ENCODE peak calls at places on chromosomes 1 and 21, in six cellular contexts. One of them, this sample, is unnamed.

GRCh38 chr1:94994805-94995204 is 67.9 kb upstream of the CNN3 start:
- DNase-seq in SK-N-SH: no peak
- DNase-seq in transverse colon: no peak
- DNase-seq in K562: no peak
- DNase-seq in GM23338: no peak
- DNase-seq in prostate gland: no peak
- DNase-seq in this sample: no peak

GRCh38 chr1:39969048-39969447 is 14.1 kb downstream of the MFSD2A start:
- DNase-seq in prostate gland: no peak
- DNase-seq in SK-N-SH: no peak
- DNase-seq in K562: no peak
- DNase-seq in GM23338: no peak
- DNase-seq in transverse colon: no peak
- DNase-seq in this sample: no peak

GRCh38 chr1:209704584-209704983 is at the start of gene HSD11B1:
- DNase-seq in K562: no peak
- DNase-seq in prostate gland: no peak
- DNase-seq in transverse colon: peak; percentile 57
- DNase-seq in SK-N-SH: no peak
- DNase-seq in GM23338: no peak
- DNase-seq in this sample: peak; percentile 65

GRCh38 chr1:32933742-32934322 is 30.8 kb downstream of the RNF19B start:
- DNase-seq in K562: no peak
- DNase-seq in GM23338: peak; percentile 38
- DNase-seq in prostate gland: peak; percentile 65
- DNase-seq in SK-N-SH: peak; percentile 79
- DNase-seq in transverse colon: peak; percentile 77
- DNase-seq in this sample: peak; percentile 29

GRCh38 chr1:39431927-39432326 is 59.5 kb upstream of the BMP8A start:
- DNase-seq in prostate gland: no peak
- DNase-seq in transverse colon: no peak
- DNase-seq in K562: no peak
- DNase-seq in SK-N-SH: no peak
- DNase-seq in GM23338: no peak
- DNase-seq in this sample: no peak

GRCh38 chr1:107277022-107277421 is 136.2 kb downstream of the NTNG1 start:
- DNase-seq in prostate gland: peak; percentile 5
- DNase-seq in K562: no peak
- DNase-seq in SK-N-SH: peak; percentile 23
- DNase-seq in GM23338: peak; percentile 85
- DNase-seq in transverse colon: peak; percentile 46
- DNase-seq in this sample: no peak

GRCh38 chr1:196376648-196377295 is 231.5 kb downstream of the KCNT2 start:
- DNase-seq in prostate gland: no peak
- DNase-seq in K562: no peak
- DNase-seq in transverse colon: no peak
- DNase-seq in SK-N-SH: no peak
- DNase-seq in GM23338: no peak
- DNase-seq in this sample: no peak

GRCh38 chr1:29708818-29709710 is 472.7 kb downstream of the PTPRU start:
- DNase-seq in transverse colon: no peak
- DNase-seq in prostate gland: peak; percentile 20
- DNase-seq in GM23338: peak; percentile 11
- DNase-seq in SK-N-SH: peak; percentile 87
- DNase-seq in K562: no peak
- DNase-seq in this sample: no peak

GRCh38 chr1:110524311-110525249 is 5.6 kb upstream of the KCNA10 start:
- DNase-seq in SK-N-SH: peak; percentile 80
- DNase-seq in K562: peak; percentile 87
- DNase-seq in transverse colon: peak; percentile 44
- DNase-seq in prostate gland: no peak
- DNase-seq in GM23338: peak; percentile 86
- DNase-seq in this sample: no peak

GRCh38 chr1:111733183-111733995 is 5.8 kb downstream of the INKA2 start:
- DNase-seq in transverse colon: peak; percentile 36
- DNase-seq in prostate gland: no peak
- DNase-seq in GM23338: no peak
- DNase-seq in K562: peak; percentile 48
- DNase-seq in SK-N-SH: no peak
- DNase-seq in this sample: no peak

GRCh38 chr1:92833840-92834239 is 2.0 kb downstream of the RPL5 start:
- DNase-seq in prostate gland: no peak
- DNase-seq in transverse colon: no peak
- DNase-seq in K562: no peak
- DNase-seq in GM23338: no peak
- DNase-seq in SK-N-SH: no peak
- DNase-seq in this sample: no peak
- H3K36me3 ChIP-seq in prostate gland: peaks cover 3% of the 10 kb centered on the region
- H3K36me3 ChIP-seq in transverse colon: peaks cover 21% of the 10 kb centered on the region
- H3K36me3 ChIP-seq in K562: peaks cover 67% of the 10 kb centered on the region
- H3K36me3 ChIP-seq in GM23338: peaks cover 63% of the 10 kb centered on the region
- H3K36me3 ChIP-seq in SK-N-SH: peaks cover 63% of the 10 kb centered on the region
- H3K36me3 ChIP-seq in this sample: no peaks in the 10 kb centered on the region

DNA sequence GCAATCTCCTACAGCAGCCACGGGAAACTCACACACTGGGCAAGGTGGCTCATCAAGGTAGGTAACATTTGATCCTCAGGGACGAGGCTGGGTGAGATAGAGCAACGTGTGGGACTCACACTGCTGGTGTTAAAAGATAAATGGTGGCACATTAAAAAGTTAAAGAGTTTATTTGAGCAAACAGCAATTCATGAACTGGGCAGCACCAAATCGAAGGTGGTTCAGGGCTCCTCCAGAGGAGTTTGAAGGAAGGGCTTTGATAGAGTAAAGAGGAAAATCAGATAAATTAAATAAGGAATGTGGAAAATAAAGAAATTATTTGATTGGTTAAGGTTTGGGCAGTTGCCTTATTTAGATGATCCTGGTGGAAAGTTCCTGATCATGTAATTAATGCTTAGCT is 23.6 kb upstream of the TMEM51 start:
- DNase-seq in GM23338: no peak
- DNase-seq in transverse colon: no peak
- DNase-seq in prostate gland: no peak
- DNase-seq in K562: no peak
- DNase-seq in SK-N-SH: no peak
- DNase-seq in this sample: no peak
- TF ChIP-seq POLR2AphosphoS5 in GM23338: no peak
- TF ChIP-seq POLR2AphosphoS5 in transverse colon: no peak
- TF ChIP-seq POLR2AphosphoS5 in prostate gland: no peak
- TF ChIP-seq POLR2AphosphoS5 in K562: no peak
- TF ChIP-seq POLR2AphosphoS5 in SK-N-SH: no peak
- TF ChIP-seq POLR2AphosphoS5 in this sample: no peak

DNA sequence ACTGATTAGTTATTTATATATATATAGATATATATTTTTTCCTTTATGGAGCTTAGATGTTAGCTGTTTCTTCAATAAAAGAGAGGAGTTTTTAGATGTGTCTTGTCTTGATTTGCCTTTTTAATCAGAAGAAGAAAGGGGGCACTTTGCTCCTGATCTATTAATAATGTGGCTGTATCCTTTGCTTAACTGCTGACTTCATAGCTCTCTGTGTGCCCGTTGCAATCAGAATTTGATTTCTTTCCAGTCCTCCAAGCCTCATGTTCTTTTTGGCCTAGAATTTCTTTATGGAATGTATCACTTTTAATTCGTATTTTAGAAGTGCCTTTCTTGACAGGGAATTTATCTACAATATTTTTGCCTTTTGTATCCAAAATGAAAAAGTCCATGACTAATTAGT is 85.3 kb downstream of the C1orf21 start:
- DNase-seq in prostate gland: no peak
- DNase-seq in K562: no peak
- DNase-seq in transverse colon: no peak
- DNase-seq in SK-N-SH: no peak
- DNase-seq in GM23338: no peak
- DNase-seq in this sample: no peak
- H3K36me3 ChIP-seq in prostate gland: no peaks in the 10 kb centered on the region
- H3K36me3 ChIP-seq in K562: no peaks in the 10 kb centered on the region
- H3K36me3 ChIP-seq in transverse colon: no peaks in the 10 kb centered on the region
- H3K36me3 ChIP-seq in SK-N-SH: no peaks in the 10 kb centered on the region
- H3K36me3 ChIP-seq in GM23338: no peaks in the 10 kb centered on the region
- H3K36me3 ChIP-seq in this sample: no peaks in the 10 kb centered on the region

GRCh38 chr1:222716393-222716792 is 4.0 kb downstream of the BROX start:
- DNase-seq in transverse colon: no peak
- DNase-seq in SK-N-SH: no peak
- DNase-seq in GM23338: no peak
- DNase-seq in prostate gland: no peak
- DNase-seq in K562: no peak
- DNase-seq in this sample: no peak

GRCh38 chr1:222712253-222713090 is at the start of the genes AIDA and BROX:
- DNase-seq in prostate gland: peak; percentile 93
- DNase-seq in GM23338: peak; percentile 91
- DNase-seq in transverse colon: peak; percentile 96
- DNase-seq in K562: peak; percentile 93
- DNase-seq in SK-N-SH: peak; percentile 94
- DNase-seq in this sample: peak; percentile 89

GRCh38 chr1:222709700-222710153 is 2.6 kb downstream of the AIDA start:
- DNase-seq in K562: peak; percentile 75
- DNase-seq in SK-N-SH: peak; percentile 28
- DNase-seq in prostate gland: no peak
- DNase-seq in transverse colon: no peak
- DNase-seq in GM23338: no peak
- DNase-seq in this sample: no peak

GRCh38 chr1:222711319-222712252 is 705 bp downstream of the AIDA start:
- DNase-seq in K562: peak; percentile 86
- DNase-seq in SK-N-SH: peak; percentile 58
- DNase-seq in GM23338: peak; percentile 59
- DNase-seq in prostate gland: peak; percentile 40
- DNase-seq in transverse colon: peak; percentile 66
- DNase-seq in this sample: peak; percentile 37

GRCh38 chr1:222713091-222714012 is 988 bp downstream of the BROX start:
- DNase-seq in GM23338: peak; percentile 97
- DNase-seq in prostate gland: peak; percentile 95
- DNase-seq in SK-N-SH: peak; percentile 89
- DNase-seq in K562: peak; percentile 86
- DNase-seq in transverse colon: peak; percentile 95
- DNase-seq in this sample: peak; percentile 93
- TF ChIP-seq POLR2AphosphoS5 in GM23338: peak; percentile 71
- TF ChIP-seq POLR2AphosphoS5 in prostate gland: peak; percentile 95
- TF ChIP-seq POLR2AphosphoS5 in SK-N-SH: peak; percentile 90
- TF ChIP-seq POLR2AphosphoS5 in K562: peak; percentile 87
- TF ChIP-seq POLR2AphosphoS5 in transverse colon: peak; percentile 86
- TF ChIP-seq POLR2AphosphoS5 in this sample: peak; percentile 93

GRCh38 chr21:32349333-32349944 is 43.4 kb downstream of the URB1 start:
- DNase-seq in GM23338: no peak
- DNase-seq in K562: no peak
- DNase-seq in prostate gland: no peak
- DNase-seq in SK-N-SH: no peak
- DNase-seq in transverse colon: no peak
- DNase-seq in this sample: no peak

GRCh38 chr21:32347351-32347750 is 45.5 kb downstream of the URB1 start:
- DNase-seq in transverse colon: no peak
- DNase-seq in prostate gland: no peak
- DNase-seq in GM23338: no peak
- DNase-seq in K562: no peak
- DNase-seq in SK-N-SH: no peak
- DNase-seq in this sample: no peak

GRCh38 chr21:32348604-32349332 is 44.0 kb downstream of the URB1 start:
- DNase-seq in GM23338: no peak
- DNase-seq in transverse colon: no peak
- DNase-seq in K562: no peak
- DNase-seq in prostate gland: peak; percentile 79
- DNase-seq in SK-N-SH: no peak
- DNase-seq in this sample: peak; percentile 44

GRCh38 chr21:32347887-32348450 is 44.8 kb downstream of the URB1 start:
- DNase-seq in SK-N-SH: no peak
- DNase-seq in GM23338: no peak
- DNase-seq in transverse colon: peak; percentile 25
- DNase-seq in prostate gland: no peak
- DNase-seq in K562: no peak
- DNase-seq in this sample: no peak

GRCh38 chr21:32346951-32347350 is 45.9 kb downstream of the URB1 start:
- DNase-seq in K562: no peak
- DNase-seq in prostate gland: no peak
- DNase-seq in GM23338: no peak
- DNase-seq in SK-N-SH: no peak
- DNase-seq in transverse colon: no peak
- DNase-seq in this sample: no peak
- H3K36me3 ChIP-seq in K562: peaks cover 100% of the 10 kb centered on the region
- H3K36me3 ChIP-seq in prostate gland: peaks cover 7% of the 10 kb centered on the region
- H3K36me3 ChIP-seq in GM23338: peaks cover 68% of the 10 kb centered on the region
- H3K36me3 ChIP-seq in SK-N-SH: peaks cover 77% of the 10 kb centered on the region
- H3K36me3 ChIP-seq in transverse colon: peaks cover 35% of the 10 kb centered on the region
- H3K36me3 ChIP-seq in this sample: peaks cover 14% of the 10 kb centered on the region

GRCh38 chr1:235932090-235932510 is 65.4 kb upstream of the LYST start:
- DNase-seq in GM23338: no peak
- DNase-seq in prostate gland: peak; percentile 80
- DNase-seq in K562: no peak
- DNase-seq in SK-N-SH: no peak
- DNase-seq in transverse colon: peak; percentile 60
- DNase-seq in this sample: no peak
- TF ChIP-seq POLR2AphosphoS5 in GM23338: no peak
- TF ChIP-seq POLR2AphosphoS5 in prostate gland: peak; percentile 79
- TF ChIP-seq POLR2AphosphoS5 in K562: no peak
- TF ChIP-seq POLR2AphosphoS5 in SK-N-SH: no peak
- TF ChIP-seq POLR2AphosphoS5 in transverse colon: no peak
- TF ChIP-seq POLR2AphosphoS5 in this sample: no peak

GRCh38 chr1:145707183-145707867 is at the start of gene PDZK1:
- DNase-seq in prostate gland: no peak
- DNase-seq in GM23338: no peak
- DNase-seq in K562: no peak
- DNase-seq in transverse colon: no peak
- DNase-seq in SK-N-SH: peak; percentile 21
- DNase-seq in this sample: no peak
- H3K36me3 ChIP-seq in prostate gland: no peaks in the 10 kb centered on the region
- H3K36me3 ChIP-seq in GM23338: no peaks in the 10 kb centered on the region
- H3K36me3 ChIP-seq in K562: no peaks in the 10 kb centered on the region
- H3K36me3 ChIP-seq in transverse colon: no peaks in the 10 kb centered on the region
- H3K36me3 ChIP-seq in SK-N-SH: no peaks in the 10 kb centered on the region
- H3K36me3 ChIP-seq in this sample: no peaks in the 10 kb centered on the region